ENCODE peak calls at places on chromosomes 4 and X, in nine cellular contexts. V, E, T, M, X, D, O, R and G are unnamed samples.

GRCh38 chrX:139058831-139059495 is 347.4 kb upstream of the FGF13 start:
- DNase-seq in D (no peak), E (no peak), O (no peak), V (no peak), X (no peak), M (no peak), T (no peak), R (no peak), G (no peak)

GRCh38 chrX:281166-281999 is at the start of gene PLCXD1:
- DNase-seq in M (no peak), E (no peak), T (no peak), X (no peak), D (no peak), V (peak), O (peak), R (no peak), G (peak)

GRCh38 chrX:14865201-14865600 is 7.7 kb downstream of the FANCB start:
- DNase-seq in R (no peak), T (no peak), E (no peak), X (no peak), D (no peak), V (no peak), O (no peak), M (no peak), G (peak)

GRCh38 chr4:69154021-69154420 is 57.7 kb downstream of the UGT2B7 start:
- DNase-seq in T (no peak), R (no peak), V (no peak), X (no peak), O (no peak), M (no peak), D (no peak), E (no peak), G (no peak)

GRCh38 chr4:83830138-83830537 is 294.2 kb downstream of the GPAT3 start:
- DNase-seq in T (no peak), M (no peak), V (no peak), R (no peak), X (no peak), E (no peak), D (no peak), O (no peak), G (no peak)

GRCh38 chr4:40723728-40724127 is 26.0 kb upstream of the NSUN7 start:
- DNase-seq in R (no peak), V (no peak), O (no peak), D (no peak), E (no peak), T (no peak), X (no peak), M (no peak), G (no peak)

GRCh38 chr4:107330915-107331314 is 294.8 kb upstream of the DKK2 start:
- DNase-seq in O (no peak), E (no peak), R (no peak), D (no peak), V (no peak), T (no peak), M (no peak), X (no peak), G (no peak)

GRCh38 chr4:106671711-106672110 is 303.1 kb upstream of the GIMD1 start:
- DNase-seq in M (no peak), O (no peak), E (no peak), T (no peak), D (no peak), V (no peak), R (no peak), X (no peak), G (peak)

GRCh38 chr4:1323635-1324442 is 23.2 kb upstream of the UVSSA start:
- DNase-seq in X (no peak), R (no peak), E (no peak), T (peak), M (no peak), O (no peak), D (no peak), V (no peak), G (peak)

GRCh38 chr4:25792200-25792791 is 70.5 kb downstream of the SEL1L3 start:
- DNase-seq in T (peak), X (no peak), D (no peak), M (peak), O (no peak), R (no peak), V (peak), E (no peak), G (no peak)

GRCh38 chrX:150365051-150365952 is 2.2 kb downstream of the MAMLD1 start:
- DNase-seq in M (peak), V (peak), E (no peak), X (peak), T (no peak), O (peak), R (peak), D (peak), G (peak)

GRCh38 chr4:148062301-148062950 is 330.5 kb downstream of the ARHGAP10 start:
- DNase-seq in X (no peak), R (no peak), O (no peak), M (peak), D (no peak), E (no peak), T (no peak), V (no peak), G (no peak)

GRCh38 chrX:45322382-45322781 is 121.7 kb upstream of the DIPK2B start:
- DNase-seq in V (no peak), R (no peak), X (peak), M (no peak), E (no peak), O (no peak), D (no peak), T (no peak), G (peak)